ENCODE peak calls at places on chromosome 11, in seven cellular contexts. A is sigmoid colon, W is WTC11, S is HTR-8/SVneo, V is frontal cortex, I is heart left ventricle, F is activated gamma-delta T cell treated with Interleukin-2 at 50 U/mL for 16 hours. P is an unnamed sample.
A peak's percentile ranks its signal among the peaks of the same experiment; 100 is the strongest.

GRCh38 chr11:118545533-118545932 is 14.5 kb downstream of the TMEM25 start:
- DNase-seq in A (no peak), W (no peak), S (no peak), V (no peak), I (no peak), F (no peak), P (no peak)

GRCh38 chr11:2406476-2406875 is 5.9 kb downstream of the TSSC4 start:
- DNase-seq in A (no peak), W (no peak), S (no peak), V (no peak), I (no peak), F (no peak), P (no peak)

GRCh38 chr11:64447717-64448598 is 89.0 kb downstream of the RPS6KA4 start:
- DNase-seq in A (peak; percentile 71), W (no peak), S (no peak), V (no peak), I (no peak), F (no peak), P (peak; percentile 67)

GRCh38 chr11:124760205-124760652 is 1.9 kb downstream of the ESAM start:
- DNase-seq in A (no peak), W (peak; percentile 28), S (no peak), V (no peak), I (peak; percentile 60), F (no peak), P (no peak)

GRCh38 chr11:116602637-116602942 is 170.2 kb downstream of the BUD13 start:
- DNase-seq in A (no peak), W (no peak), S (no peak), V (no peak), I (no peak), F (no peak), P (peak; percentile 53)

GRCh38 chr11:118672865-118673264 is 6.6 kb downstream of the TREH start:
- DNase-seq in A (no peak), W (no peak), S (no peak), V (no peak), I (no peak), F (no peak), P (no peak)

GRCh38 chr11:64296236-64296635 is 3.9 kb upstream of the CATSPERZ start:
- DNase-seq in A (no peak), W (no peak), S (no peak), V (no peak), I (no peak), F (no peak), P (no peak)

GRCh38 chr11:34865261-34865660 is 50.9 kb downstream of the APIP start:
- DNase-seq in A (no peak), W (no peak), S (no peak), V (no peak), I (no peak), F (no peak), P (no peak)

GRCh38 chr11:8326337-8326736 is 62.7 kb upstream of the LMO1 start:
- DNase-seq in A (no peak), W (no peak), S (no peak), V (no peak), I (no peak), F (no peak), P (no peak)

GRCh38 chr11:66106786-66107599 is 36.9 kb downstream of the PACS1 start:
- DNase-seq in A (no peak), W (no peak), S (peak; percentile 56), V (no peak), I (no peak), F (no peak), P (no peak)

GRCh38 chr11:114075891-114076441 is 16.5 kb downstream of the ZBTB16 start:
- DNase-seq in A (peak; percentile 77), W (peak; percentile 69), S (peak; percentile 28), V (peak; percentile 28), I (peak; percentile 55), F (peak; percentile 61), P (peak; percentile 27)

GRCh38 chr11:43866969-43867368 is 13.7 kb upstream of the ALKBH3 start:
- DNase-seq in A (no peak), W (no peak), S (no peak), V (no peak), I (no peak), F (no peak), P (no peak)

GRCh38 chr11:115706735-115707134 is 202.5 kb upstream of the CADM1 start:
- DNase-seq in A (peak; percentile 10), W (no peak), S (no peak), V (no peak), I (no peak), F (no peak), P (no peak)

GRCh38 chr11:27201454-27202302 is 161.1 kb downstream of the BBOX1 start:
- DNase-seq in A (peak; percentile 98), W (no peak), S (peak; percentile 78), V (no peak), I (peak; percentile 82), F (no peak), P (peak; percentile 91)

GRCh38 chr11:96228472-96228871 is 114.5 kb downstream of the MAML2 start:
- DNase-seq in A (peak; percentile 87), W (no peak), S (peak; percentile 79), V (no peak), I (peak; percentile 81), F (no peak), P (no peak)